ENCODE peak calls at places on chromosome 1, in six cellular contexts. One of them, this sample, is unnamed.

GRCh38 chr1:44405804-44406743 is 1.0 kb downstream of the RNF220 start:
- DNase-seq in hypothalamus: no peak
- DNase-seq in AG10803: no peak
- DNase-seq in activated T-cell treated with anti-CD3 and anti-CD28 coated beads for 24 hours: no peak
- DNase-seq in stimulated activated CD4-positive, alpha-beta T cell treated with anti-CD3 and anti-CD28 coated beads, Interleukin-2, amount 100 ng/mL, for 24 hours: peak; percentile 29
- DNase-seq in cardiac fibroblast: peak; percentile 19
- DNase-seq in this sample: peak; percentile 14

GRCh38 chr1:113391643-113392271 is 1.4 kb downstream of the MAGI3 start:
- DNase-seq in stimulated activated CD4-positive, alpha-beta T cell treated with anti-CD3 and anti-CD28 coated beads, Interleukin-2, amount 100 ng/mL, for 24 hours: no peak
- DNase-seq in activated T-cell treated with anti-CD3 and anti-CD28 coated beads for 24 hours: peak; percentile 2
- DNase-seq in AG10803: no peak
- DNase-seq in cardiac fibroblast: no peak
- DNase-seq in hypothalamus: no peak
- DNase-seq in this sample: no peak

GRCh38 chr1:4212796-4213195 is 312.7 kb upstream of the C1orf174 start:
- DNase-seq in stimulated activated CD4-positive, alpha-beta T cell treated with anti-CD3 and anti-CD28 coated beads, Interleukin-2, amount 100 ng/mL, for 24 hours: no peak
- DNase-seq in cardiac fibroblast: no peak
- DNase-seq in activated T-cell treated with anti-CD3 and anti-CD28 coated beads for 24 hours: no peak
- DNase-seq in hypothalamus: no peak
- DNase-seq in AG10803: no peak
- DNase-seq in this sample: no peak

GRCh38 chr1:196546272-196547245 is 61.7 kb downstream of the KCNT2 start:
- DNase-seq in stimulated activated CD4-positive, alpha-beta T cell treated with anti-CD3 and anti-CD28 coated beads, Interleukin-2, amount 100 ng/mL, for 24 hours: no peak
- DNase-seq in hypothalamus: no peak
- DNase-seq in activated T-cell treated with anti-CD3 and anti-CD28 coated beads for 24 hours: no peak
- DNase-seq in cardiac fibroblast: peak; percentile 90
- DNase-seq in AG10803: peak; percentile 2
- DNase-seq in this sample: no peak

GRCh38 chr1:161305872-161306519 is 3.8 kb downstream of the MPZ start:
- DNase-seq in hypothalamus: peak; percentile 51
- DNase-seq in AG10803: peak; percentile 43
- DNase-seq in cardiac fibroblast: peak; percentile 55
- DNase-seq in stimulated activated CD4-positive, alpha-beta T cell treated with anti-CD3 and anti-CD28 coated beads, Interleukin-2, amount 100 ng/mL, for 24 hours: peak; percentile 84
- DNase-seq in activated T-cell treated with anti-CD3 and anti-CD28 coated beads for 24 hours: peak; percentile 78
- DNase-seq in this sample: peak; percentile 56

GRCh38 chr1:157618190-157618589 is 20.3 kb upstream of the FCRL4 start:
- DNase-seq in cardiac fibroblast: no peak
- DNase-seq in stimulated activated CD4-positive, alpha-beta T cell treated with anti-CD3 and anti-CD28 coated beads, Interleukin-2, amount 100 ng/mL, for 24 hours: no peak
- DNase-seq in AG10803: no peak
- DNase-seq in activated T-cell treated with anti-CD3 and anti-CD28 coated beads for 24 hours: no peak
- DNase-seq in hypothalamus: no peak
- DNase-seq in this sample: no peak

GRCh38 chr1:41540886-41541591 is 56.6 kb upstream of the EDN2 start:
- DNase-seq in stimulated activated CD4-positive, alpha-beta T cell treated with anti-CD3 and anti-CD28 coated beads, Interleukin-2, amount 100 ng/mL, for 24 hours: no peak
- DNase-seq in cardiac fibroblast: peak; percentile 59
- DNase-seq in AG10803: no peak
- DNase-seq in activated T-cell treated with anti-CD3 and anti-CD28 coated beads for 24 hours: no peak
- DNase-seq in hypothalamus: no peak
- DNase-seq in this sample: peak; percentile 11

GRCh38 chr1:1348420-1349255 is 580 bp downstream of the DVL1 start:
- DNase-seq in cardiac fibroblast: peak; percentile 47
- DNase-seq in hypothalamus: no peak
- DNase-seq in AG10803: no peak
- DNase-seq in activated T-cell treated with anti-CD3 and anti-CD28 coated beads for 24 hours: no peak
- DNase-seq in stimulated activated CD4-positive, alpha-beta T cell treated with anti-CD3 and anti-CD28 coated beads, Interleukin-2, amount 100 ng/mL, for 24 hours: no peak
- DNase-seq in this sample: peak; percentile 47

This sample was measured in EH.